ENCODE peak calls at places on chromosomes 7 and 10, in four cellular contexts. A, I, M and J are unnamed samples.

GRCh38 chr7:16392990-16393523 is 28.3 kb downstream of the CRPPA start:
- DNase-seq in I (no peak), A (no peak), M (no peak), J (no peak)

GRCh38 chr10:32953277-32953927 is 4.6 kb downstream of the ITGB1 start:
- DNase-seq in M (no peak), I (no peak), A (no peak), J (no peak)

GRCh38 chr7:105691692-105692564 is 110.6 kb upstream of the EFCAB10 start:
- DNase-seq in M (no peak), I (no peak), A (peak; percentile 67), J (peak; percentile 88)

GRCh38 chr7:142927949-142928348 is 5.6 kb downstream of the TRPV5 start:
- DNase-seq in A (no peak), M (no peak), I (no peak), J (no peak)

GRCh38 chr10:91705948-91706670 is 73.2 kb upstream of the PPP1R3C start:
- DNase-seq in M (no peak), A (no peak), I (no peak), J (no peak)

GRCh38 chr7:127981965-127982364 is 49.3 kb downstream of the LRRC4 start:
- DNase-seq in A (no peak), I (no peak), M (no peak), J (no peak)

GRCh38 chr7:96728139-96728538 is 18.5 kb upstream of the SEM1 start:
- DNase-seq in M (no peak), I (no peak), A (no peak), J (no peak)

GRCh38 chr10:79246606-79247275 is 100.5 kb upstream of the PPIF start:
- DNase-seq in M (no peak), I (no peak), A (no peak), J (no peak)

GRCh38 chr10:79628988-79629954 is 18.5 kb downstream of the SFTPA1 start:
- DNase-seq in M (no peak), A (no peak), I (peak; percentile 8), J (no peak)

GRCh38 chr7:136667584-136667983 is 200.9 kb upstream of the CHRM2 start:
- DNase-seq in M (no peak), I (no peak), A (no peak), J (no peak)

GRCh38 chr7:19110026-19110777 is 7.2 kb downstream of the TWIST1 start:
- DNase-seq in A (no peak), I (peak; percentile 39), M (no peak), J (no peak)

GRCh38 chr10:97685395-97685958 is 1.6 kb downstream of the AVPI1 start:
- DNase-seq in M (no peak), A (peak; percentile 68), I (peak; percentile 88), J (peak; percentile 58)

GRCh38 chr7:54541941-54542618 is at the start of gene VSTM2A:
- DNase-seq in I (peak; percentile 79), A (peak; percentile 75), M (peak; percentile 79), J (no peak)

GRCh38 chr10:74332398-74332797 is 181.4 kb downstream of the ADK start:
- DNase-seq in M (no peak), A (no peak), I (no peak), J (peak; percentile 21)

GRCh38 chr10:102809753-102810152 is 27.5 kb downstream of the CYP17A1 start:
- DNase-seq in A (no peak), M (no peak), I (no peak), J (no peak)

GRCh38 chr10:102812213-102812876 is 24.9 kb downstream of the CYP17A1 start:
- DNase-seq in I (no peak), A (no peak), M (no peak), J (no peak)

GRCh38 chr10:102813734-102814455 is 23.3 kb downstream of the CYP17A1 start:
- DNase-seq in A (no peak), I (no peak), M (no peak), J (peak; percentile 37)

GRCh38 chr10:102813017-102813541 is 24.1 kb downstream of the CYP17A1 start:
- DNase-seq in M (no peak), I (no peak), A (no peak), J (no peak)

DNA sequence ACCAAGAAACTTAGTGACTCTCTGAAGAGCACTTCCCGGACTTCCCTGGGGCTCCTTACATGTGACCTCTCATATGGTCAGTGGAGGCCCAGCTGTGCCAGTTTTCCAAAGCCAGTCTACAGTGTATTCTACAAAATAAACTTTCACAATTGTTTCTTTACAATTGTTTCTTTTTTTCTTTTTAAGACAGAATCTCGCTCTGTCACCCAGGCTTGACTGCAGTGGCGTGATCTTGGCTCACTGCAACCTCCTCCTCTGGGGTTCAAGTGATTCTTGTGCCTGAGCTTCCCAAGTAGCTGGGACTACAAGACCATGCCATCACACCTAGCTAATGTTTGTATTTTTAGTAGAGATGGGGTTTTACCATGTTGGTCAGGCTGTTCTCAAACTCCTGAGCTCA is 25.9 kb downstream of the CYP17A1 start:
- DNase-seq in I (no peak), M (no peak), A (no peak), J (no peak)
- H3K56ac ChIP-seq in I (no peak overlapping the region), M (no peak overlapping the region), A (no peak overlapping the region), J (no peak overlapping the region)

GRCh38 chr7:133746305-133746704 is 380.8 kb upstream of the LRGUK start:
- DNase-seq in A (no peak), M (no peak), I (no peak), J (no peak)
- H3K9ac ChIP-seq in A (no peak overlapping the region), M (no peak overlapping the region), I (no peak overlapping the region), J (no peak overlapping the region)

DNA sequence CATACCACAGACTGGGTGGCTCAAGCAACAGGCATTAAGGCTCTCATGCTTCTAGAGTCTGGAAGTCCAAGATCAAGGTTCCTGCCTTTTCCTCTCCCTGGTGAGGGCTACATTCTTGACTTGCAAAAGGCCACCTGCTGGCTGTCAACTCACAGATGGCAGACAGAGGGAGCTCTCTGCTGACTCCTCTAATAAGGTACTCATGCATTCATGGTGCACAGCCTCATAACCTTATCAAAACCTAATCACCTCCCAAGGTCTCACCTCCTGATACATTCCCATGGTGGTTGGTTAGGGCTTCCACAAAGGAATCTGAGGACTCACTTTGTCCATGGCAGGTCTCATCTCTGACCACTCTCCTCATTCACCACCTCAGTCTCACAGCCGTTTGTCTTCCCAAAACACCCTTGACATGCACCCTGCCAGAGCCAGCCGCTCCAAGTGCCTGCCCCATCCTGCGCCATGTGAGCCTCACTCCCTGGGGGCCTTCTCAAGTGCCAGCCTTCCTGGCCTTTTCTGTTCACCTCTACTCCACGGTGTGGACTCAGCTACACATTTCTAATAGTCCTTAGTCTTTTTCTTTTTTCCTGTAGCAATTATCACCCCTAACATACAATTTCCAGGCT is 400.3 kb upstream of the ADARB2 start:
- DNase-seq in I (peak; percentile 83), M (peak; percentile 54), A (peak; percentile 64), J (no peak)
- H3K56ac ChIP-seq in I (no peak overlapping the region), M (no peak overlapping the region), A (no peak overlapping the region), J (no peak overlapping the region)

DNA sequence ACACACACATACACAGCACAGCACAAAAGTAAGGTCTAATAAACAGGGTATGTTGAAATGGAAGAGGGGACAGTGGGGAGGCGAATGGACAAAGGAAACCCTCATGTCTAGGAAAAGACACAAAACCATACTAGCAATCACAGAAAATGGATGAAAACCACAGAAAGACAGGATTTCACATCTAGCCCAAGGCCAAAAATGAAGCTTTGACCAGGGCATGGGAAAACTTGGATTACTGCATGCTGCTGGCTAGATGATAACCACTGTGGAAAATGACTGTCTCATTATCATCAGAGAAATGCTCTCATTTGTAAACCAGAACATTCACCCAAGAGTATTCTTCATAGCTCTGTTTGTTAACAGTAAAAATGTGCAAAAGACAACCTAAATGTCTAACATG is 88.2 kb downstream of the SFMBT2 start:
- DNase-seq in A (no peak), M (no peak), I (no peak), J (no peak)
- H3K9ac ChIP-seq in A (no peak overlapping the region), M (no peak overlapping the region), I (no peak overlapping the region), J (no peak overlapping the region)

DNA sequence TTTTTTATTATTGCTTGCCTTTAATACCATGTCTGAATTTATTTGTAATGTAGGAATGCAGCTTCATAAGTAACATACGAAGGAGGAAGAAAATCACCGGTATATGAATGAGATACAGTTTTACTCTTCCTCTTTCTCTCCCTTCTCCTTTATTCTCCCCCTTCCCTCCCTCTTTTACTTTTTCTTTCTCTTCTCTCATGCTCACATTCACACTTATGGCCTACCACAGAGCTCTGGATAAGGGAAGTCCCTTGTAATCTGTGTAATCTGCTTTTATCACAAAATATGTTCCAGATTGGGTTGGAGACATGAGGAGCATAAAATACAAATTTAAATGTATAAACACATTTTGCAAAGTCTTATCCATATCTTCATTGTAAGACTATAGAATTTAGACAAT is 59.4 kb downstream of the MDFIC start:
- DNase-seq in I (peak; percentile 16), A (no peak), M (no peak), J (no peak)
- H3K56ac ChIP-seq in I (no peak overlapping the region), A (no peak overlapping the region), M (no peak overlapping the region), J (no peak overlapping the region)

GRCh38 chr10:8778713-8779112 is 724.2 kb downstream of the GATA3 start:
- DNase-seq in I (peak; percentile 70), M (no peak), A (no peak), J (no peak)

DNA sequence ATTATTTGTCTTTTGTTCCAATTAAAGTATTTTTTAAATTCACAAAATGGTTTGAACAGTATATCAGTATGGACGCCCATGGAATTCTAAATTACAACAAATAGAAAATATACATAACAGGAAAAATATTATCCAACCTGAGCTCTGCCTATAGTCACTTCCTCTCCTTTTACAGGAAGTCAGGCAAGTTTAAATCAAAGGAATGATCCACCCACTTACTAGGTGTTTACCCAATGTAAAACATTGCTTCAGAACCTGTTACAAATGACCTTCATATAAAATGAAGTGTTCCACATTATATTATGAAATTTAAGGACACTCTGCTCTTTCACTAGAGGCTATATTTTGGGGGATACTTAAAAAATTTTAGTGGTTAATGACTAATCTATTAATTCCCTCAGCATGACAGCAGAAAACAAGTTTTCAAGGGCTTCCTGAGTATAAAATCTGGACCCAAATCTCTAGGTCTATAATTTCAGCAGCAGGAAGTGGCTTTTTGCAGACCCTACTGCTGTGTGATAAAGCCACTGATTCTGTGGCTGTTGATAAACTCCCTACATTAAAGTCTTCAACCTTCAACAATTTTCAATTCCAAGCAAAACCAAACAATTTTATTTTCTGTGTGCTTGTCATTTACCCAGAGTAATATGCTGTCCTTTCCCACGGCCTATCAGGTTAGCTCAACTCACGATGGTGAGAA is 722.6 kb downstream of the GATA3 start:
- DNase-seq in M (no peak), I (no peak), A (no peak), J (no peak)
- H3K9ac ChIP-seq in M (no peak overlapping the region), I (no peak overlapping the region), A (no peak overlapping the region), J (no peak overlapping the region)